ENCODE peak calls at places on chromosomes 16 and 17, in eight cellular contexts. U, T, A, L, Y, Q, Z and H are unnamed samples. For H3K27me3, the result is how much of the 10 kb centered on the place peaks cover.

GRCh38 chr17:1625053-1625452 is 3.6 kb downstream of the SLC43A2 start:
- DNase-seq in U (no peak), T (no peak), A (no peak), L (no peak), Y (no peak), Q (no peak), Z (no peak), H (no peak)

GRCh38 chr16:85574672-85575475 is 38.2 kb upstream of the GSE1 start:
- DNase-seq in U (no peak), T (no peak), A (no peak), L (no peak), Y (peak), Q (no peak), Z (no peak), H (no peak)

GRCh38 chr17:40430272-40431230 is 12.7 kb upstream of the IGFBP4 start:
- DNase-seq in U (no peak), T (peak), A (no peak), L (peak), Y (no peak), Q (no peak), Z (no peak), H (no peak)

GRCh38 chr16:4317471-4318170 is 1.8 kb downstream of the GLIS2 start:
- DNase-seq in U (no peak), T (no peak), A (peak), L (no peak), Y (peak), Q (peak), Z (peak), H (no peak)

GRCh38 chr17:4475463-4475862 is 23.2 kb upstream of the SPNS2 start:
- DNase-seq in U (no peak), T (no peak), A (no peak), L (no peak), Y (no peak), Q (no peak), Z (no peak), H (no peak)

GRCh38 chr17:57892820-57893595 is 43.2 kb upstream of the MRPS23 start:
- DNase-seq in U (peak), T (peak), A (peak), L (peak), Y (peak), Q (peak), Z (peak), H (peak)

GRCh38 chr17:19630651-19631050 is 17.9 kb upstream of the ALDH3A2 start:
- DNase-seq in U (no peak), T (no peak), A (no peak), L (no peak), Y (no peak), Q (no peak), Z (no peak), H (no peak)

GRCh38 chr17:4479340-4479981 is 19.2 kb upstream of the SPNS2 start:
- DNase-seq in U (no peak), T (no peak), A (no peak), L (no peak), Y (no peak), Q (no peak), Z (no peak), H (no peak)

GRCh38 chr17:37848690-37849616 is 75.3 kb upstream of the TBC1D3K start:
- DNase-seq in U (peak), T (no peak), A (peak), L (no peak), Y (no peak), Q (no peak), Z (peak), H (peak)

GRCh38 chr17:12089809-12090384 is 69.2 kb downstream of the MAP2K4 start:
- DNase-seq in U (peak), T (no peak), A (no peak), L (no peak), Y (no peak), Q (no peak), Z (peak), H (no peak)

GRCh38 chr17:62653002-62653830 is 25.7 kb downstream of the MRC2 start:
- DNase-seq in U (peak), T (peak), A (peak), L (peak), Y (peak), Q (peak), Z (peak), H (no peak)

GRCh38 chr16:81229811-81230210 is 8.7 kb upstream of the BCO1 start:
- DNase-seq in U (no peak), T (no peak), A (no peak), L (no peak), Y (no peak), Q (no peak), Z (no peak), H (no peak)

GRCh38 chr17:74359916-74360315 is 1.8 kb downstream of the BTBD17 start:
- DNase-seq in U (no peak), T (no peak), A (no peak), L (no peak), Y (no peak), Q (no peak), Z (no peak), H (no peak)

DNA sequence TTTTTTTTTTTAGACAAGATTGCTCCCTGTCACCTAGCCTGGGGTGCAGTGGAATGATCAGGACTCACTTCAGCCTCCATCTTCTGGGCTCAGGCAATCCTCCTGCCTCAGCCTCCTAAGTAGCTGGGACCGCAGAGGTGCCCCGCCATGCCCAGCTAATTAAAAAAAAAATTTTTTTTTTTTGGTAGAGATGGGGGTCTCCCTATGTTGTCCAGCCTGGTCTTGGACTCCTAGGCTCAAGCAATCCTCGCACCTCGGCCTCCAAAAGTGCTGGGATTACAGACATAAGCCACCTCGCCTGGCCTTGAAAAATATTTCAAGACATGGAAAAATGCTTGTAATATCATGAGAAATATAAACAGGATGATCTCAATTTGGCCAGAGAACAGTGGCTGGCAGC is 42.9 kb downstream of the HAPSTR1 start:
- DNase-seq in U (no peak), T (no peak), A (no peak), L (no peak), Y (no peak), Q (no peak), Z (no peak), H (no peak)
- H3K27me3 ChIP-seq in U (under half), T (under half), A (under half), L (under half), Y (under half), Q (under half), Z (under half), H (under half)

GRCh38 chr16:84040206-84040822 is 2.3 kb downstream of the SLC38A8 start:
- DNase-seq in U (no peak), T (no peak), A (no peak), L (no peak), Y (no peak), Q (no peak), Z (no peak), H (no peak)
- H3K27me3 ChIP-seq in U (under half), T (under half), A (half or more), L (under half), Y (under half), Q (under half), Z (under half), H (under half)

GRCh38 chr17:16251043-16251442 is 34.0 kb downstream of the PIGL start:
- DNase-seq in U (no peak), T (no peak), A (no peak), L (no peak), Y (no peak), Q (no peak), Z (no peak), H (no peak)
- H3K27me3 ChIP-seq in U (under half), T (under half), A (under half), L (under half), Y (under half), Q (under half), Z (under half), H (under half)

DNA sequence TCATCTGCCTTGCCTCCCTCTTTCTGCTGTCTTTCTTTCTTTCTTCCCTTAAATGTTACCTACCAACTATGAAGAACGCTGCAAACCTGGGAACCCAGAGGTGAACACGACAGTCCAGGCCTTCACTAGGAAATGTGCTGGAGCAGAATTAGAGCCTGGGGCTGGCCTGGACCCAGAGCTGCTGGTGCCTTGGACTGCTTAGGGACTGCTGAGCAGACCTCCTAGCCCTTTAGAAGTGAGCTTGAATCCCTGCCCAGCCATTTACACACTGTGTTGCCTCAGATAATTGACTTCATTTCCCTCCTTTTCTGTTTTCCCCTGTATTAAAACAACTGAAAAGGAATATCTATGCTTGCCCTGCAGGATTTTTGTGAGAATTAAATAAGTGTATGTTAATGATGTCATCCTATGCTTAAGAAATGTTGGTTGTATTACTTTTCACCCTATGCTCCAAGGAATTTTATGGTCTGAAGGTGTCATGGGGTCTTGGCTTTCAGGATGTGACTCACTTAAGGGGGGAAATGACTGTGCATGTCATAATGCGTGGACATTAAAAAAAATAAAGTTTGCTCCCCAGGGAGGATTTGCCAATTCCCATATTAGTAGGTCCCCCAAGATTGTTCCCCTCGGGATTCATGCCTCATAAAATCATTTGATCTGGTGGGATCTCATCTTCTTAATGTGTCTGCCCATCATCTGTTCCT is 11.5 kb downstream of the CDH13 start:
- DNase-seq in U (peak), T (no peak), A (no peak), L (no peak), Y (no peak), Q (no peak), Z (peak), H (no peak)
- H3K27me3 ChIP-seq in U (under half), T (under half), A (under half), L (under half), Y (under half), Q (under half), Z (under half), H (under half)